ENCODE peak calls at places on chromosomes 5 and 9, in seven cellular contexts. One of them, this sample, is unnamed.

GRCh38 chr5:97979740-97980139 is 793.7 kb upstream of the RGMB start:
- DNase-seq in Panc1: no peak
- DNase-seq in H7: no peak
- DNase-seq in DND-41: no peak
- DNase-seq in right cardiac atrium: peak
- DNase-seq in psoas muscle: no peak
- DNase-seq in GM12864: no peak
- DNase-seq in this sample: no peak

GRCh38 chr9:131734165-131734610 is 5.7 kb downstream of the RAPGEF1 start:
- DNase-seq in GM12864: no peak
- DNase-seq in H7: no peak
- DNase-seq in Panc1: no peak
- DNase-seq in right cardiac atrium: peak
- DNase-seq in psoas muscle: peak
- DNase-seq in DND-41: peak
- DNase-seq in this sample: peak

GRCh38 chr5:166441-167372 is 24.6 kb upstream of the LRRC14B start:
- DNase-seq in right cardiac atrium: no peak
- DNase-seq in H7: peak
- DNase-seq in DND-41: no peak
- DNase-seq in psoas muscle: peak
- DNase-seq in Panc1: no peak
- DNase-seq in GM12864: no peak
- DNase-seq in this sample: no peak

GRCh38 chr5:6261668-6262067 is 116.7 kb downstream of the MED10 start:
- DNase-seq in Panc1: no peak
- DNase-seq in H7: no peak
- DNase-seq in GM12864: no peak
- DNase-seq in psoas muscle: no peak
- DNase-seq in right cardiac atrium: no peak
- DNase-seq in DND-41: no peak
- DNase-seq in this sample: no peak

GRCh38 chr9:70962761-70963445 is 158.5 kb downstream of the TRPM3 start:
- DNase-seq in psoas muscle: no peak
- DNase-seq in DND-41: no peak
- DNase-seq in GM12864: no peak
- DNase-seq in Panc1: no peak
- DNase-seq in H7: no peak
- DNase-seq in right cardiac atrium: no peak
- DNase-seq in this sample: no peak

GRCh38 chr5:54713923-54714581 is 196.5 kb downstream of the SNX18 start:
- DNase-seq in psoas muscle: no peak
- DNase-seq in H7: no peak
- DNase-seq in right cardiac atrium: no peak
- DNase-seq in GM12864: no peak
- DNase-seq in DND-41: no peak
- DNase-seq in Panc1: no peak
- DNase-seq in this sample: no peak

GRCh38 chr5:73687357-73687756 is 61.4 kb downstream of the ARHGEF28 start:
- DNase-seq in GM12864: no peak
- DNase-seq in DND-41: no peak
- DNase-seq in Panc1: no peak
- DNase-seq in H7: no peak
- DNase-seq in right cardiac atrium: no peak
- DNase-seq in psoas muscle: no peak
- DNase-seq in this sample: no peak

GRCh38 chr9:16708638-16709435 is 161.6 kb downstream of the BNC2 start:
- DNase-seq in GM12864: no peak
- DNase-seq in Panc1: no peak
- DNase-seq in psoas muscle: no peak
- DNase-seq in H7: peak
- DNase-seq in right cardiac atrium: no peak
- DNase-seq in DND-41: no peak
- DNase-seq in this sample: no peak

GRCh38 chr5:116814656-116815055 is 240.0 kb upstream of the SEMA6A start:
- DNase-seq in GM12864: no peak
- DNase-seq in DND-41: no peak
- DNase-seq in Panc1: no peak
- DNase-seq in H7: no peak
- DNase-seq in right cardiac atrium: no peak
- DNase-seq in psoas muscle: no peak
- DNase-seq in this sample: no peak

GRCh38 chr9:91611582-91611981 is 187.9 kb upstream of the NFIL3 start:
- DNase-seq in psoas muscle: no peak
- DNase-seq in DND-41: no peak
- DNase-seq in GM12864: no peak
- DNase-seq in Panc1: no peak
- DNase-seq in right cardiac atrium: no peak
- DNase-seq in H7: no peak
- DNase-seq in this sample: no peak

DNA sequence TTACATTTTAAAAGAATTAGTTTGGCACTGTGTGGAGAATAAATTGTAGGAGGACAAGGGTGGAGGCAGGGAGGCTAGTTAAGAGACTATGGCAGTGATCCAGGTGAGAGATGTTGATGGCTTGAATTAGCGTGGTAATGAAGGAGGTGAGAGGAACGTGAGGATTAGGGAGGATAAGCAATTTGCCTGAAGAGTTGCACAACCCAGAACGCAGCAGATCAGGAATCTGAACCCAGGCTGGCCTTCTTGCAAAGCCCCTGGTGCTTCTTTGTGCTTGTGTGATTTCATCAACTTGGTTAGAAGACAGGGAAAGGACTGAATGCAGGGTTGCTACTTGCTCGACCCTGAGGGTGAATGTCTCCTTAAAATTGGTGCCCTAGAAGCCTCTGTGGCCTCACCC is 6.9 kb upstream of the SCAMP1 start:
- DNase-seq in H7: no peak
- DNase-seq in DND-41: no peak
- DNase-seq in GM12864: no peak
- DNase-seq in right cardiac atrium: no peak
- DNase-seq in psoas muscle: no peak
- DNase-seq in Panc1: no peak
- DNase-seq in this sample: no peak
- H3K4me3 ChIP-seq in H7: no peak
- H3K4me3 ChIP-seq in DND-41: no peak
- H3K4me3 ChIP-seq in GM12864: no peak
- H3K4me3 ChIP-seq in right cardiac atrium: no peak
- H3K4me3 ChIP-seq in psoas muscle: no peak
- H3K4me3 ChIP-seq in Panc1: no peak
- H3K4me3 ChIP-seq in this sample: no peak

GRCh38 chr5:166671818-166672217 is 1619.6 kb upstream of the WWC1 start:
- DNase-seq in GM12864: no peak
- DNase-seq in psoas muscle: no peak
- DNase-seq in H7: no peak
- DNase-seq in right cardiac atrium: no peak
- DNase-seq in Panc1: no peak
- DNase-seq in DND-41: no peak
- DNase-seq in this sample: no peak
- H3K4me3 ChIP-seq in GM12864: no peak
- H3K4me3 ChIP-seq in psoas muscle: no peak
- H3K4me3 ChIP-seq in H7: no peak
- H3K4me3 ChIP-seq in right cardiac atrium: no peak
- H3K4me3 ChIP-seq in Panc1: no peak
- H3K4me3 ChIP-seq in DND-41: no peak
- H3K4me3 ChIP-seq in this sample: no peak

GRCh38 chr5:139384591-139385051 is 1.5 kb upstream of the SLC23A1 start:
- DNase-seq in Panc1: no peak
- DNase-seq in DND-41: no peak
- DNase-seq in right cardiac atrium: no peak
- DNase-seq in GM12864: no peak
- DNase-seq in psoas muscle: no peak
- DNase-seq in H7: no peak
- DNase-seq in this sample: no peak

GRCh38 chr5:139383993-139384590 is 995 bp upstream of the SLC23A1 start:
- DNase-seq in right cardiac atrium: no peak
- DNase-seq in DND-41: no peak
- DNase-seq in GM12864: no peak
- DNase-seq in Panc1: no peak
- DNase-seq in H7: no peak
- DNase-seq in psoas muscle: no peak
- DNase-seq in this sample: no peak

GRCh38 chr5:139383275-139383992 is at the start of gene SLC23A1:
- DNase-seq in H7: no peak
- DNase-seq in Panc1: no peak
- DNase-seq in DND-41: no peak
- DNase-seq in right cardiac atrium: no peak
- DNase-seq in GM12864: no peak
- DNase-seq in psoas muscle: no peak
- DNase-seq in this sample: no peak

GRCh38 chr5:139386039-139386438 is 2.9 kb upstream of the SLC23A1 start:
- DNase-seq in psoas muscle: no peak
- DNase-seq in right cardiac atrium: no peak
- DNase-seq in DND-41: peak
- DNase-seq in H7: peak
- DNase-seq in GM12864: no peak
- DNase-seq in Panc1: no peak
- DNase-seq in this sample: no peak

DNA sequence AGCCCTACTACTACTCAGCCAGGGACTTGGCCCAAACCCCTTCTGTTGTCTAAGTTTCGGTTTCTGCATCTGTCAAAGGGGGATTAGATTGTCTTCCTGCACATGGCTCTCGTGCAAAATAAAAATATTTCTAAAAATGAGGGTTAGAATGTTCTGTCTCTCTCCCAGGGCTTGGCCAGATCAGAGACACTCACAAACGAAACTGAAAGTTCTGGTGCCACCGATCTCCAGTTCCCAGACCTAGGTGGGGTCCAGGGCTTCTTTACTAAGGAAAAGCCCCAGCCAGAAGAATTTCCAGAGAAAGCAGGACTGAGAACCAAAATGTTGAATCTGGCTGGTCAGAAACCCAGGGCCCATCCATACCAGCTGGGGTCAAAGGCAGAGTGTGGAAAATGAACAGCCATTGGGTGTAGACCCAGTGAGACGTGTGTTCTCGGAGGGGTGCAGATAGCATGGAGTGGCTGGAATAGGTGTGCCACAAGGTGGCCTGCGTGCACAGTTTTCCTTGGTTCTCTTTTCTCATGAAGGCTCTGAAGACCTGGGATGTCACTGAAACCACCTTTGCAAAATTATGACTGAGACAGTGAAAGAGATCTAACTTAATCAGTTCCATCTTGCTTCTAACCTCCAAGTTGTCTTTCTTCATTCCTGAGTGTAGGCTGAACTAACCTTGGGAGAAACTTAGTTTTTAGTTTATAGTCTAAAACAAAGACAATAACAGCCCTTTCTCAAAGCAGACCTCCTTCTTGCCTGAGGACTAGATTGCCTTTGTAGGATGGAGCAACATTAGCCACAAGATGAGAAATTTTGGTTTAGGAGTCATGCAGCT is 2.2 kb upstream of the SLC23A1 start:
- DNase-seq in Panc1: no peak
- DNase-seq in H7: peak
- DNase-seq in right cardiac atrium: no peak
- DNase-seq in DND-41: peak
- DNase-seq in GM12864: no peak
- DNase-seq in psoas muscle: no peak
- DNase-seq in this sample: no peak
- H3K4me3 ChIP-seq in Panc1: peak
- H3K4me3 ChIP-seq in H7: no peak
- H3K4me3 ChIP-seq in right cardiac atrium: peak
- H3K4me3 ChIP-seq in DND-41: peak
- H3K4me3 ChIP-seq in GM12864: peak
- H3K4me3 ChIP-seq in psoas muscle: peak
- H3K4me3 ChIP-seq in this sample: peak

DNA sequence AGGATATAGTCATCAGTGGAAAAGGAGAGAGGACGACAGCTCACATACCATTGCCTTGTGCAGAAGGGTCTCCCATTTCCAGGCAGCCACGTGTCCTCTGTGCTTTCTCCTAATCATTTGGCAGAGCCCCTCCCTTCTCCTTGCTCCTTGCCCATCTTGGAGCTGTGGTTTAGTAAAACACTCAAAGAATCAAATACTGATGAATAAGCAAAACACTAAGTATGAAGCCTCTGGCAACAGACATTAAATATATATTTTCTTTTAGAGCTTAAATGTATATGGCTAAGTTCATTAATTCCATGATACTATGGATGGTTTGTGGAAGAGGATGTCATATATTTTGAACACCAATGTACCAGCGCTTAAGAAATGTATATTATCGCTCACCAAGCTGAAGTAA is 278.5 kb downstream of the SAXO1 start:
- DNase-seq in GM12864: no peak
- DNase-seq in right cardiac atrium: no peak
- DNase-seq in psoas muscle: no peak
- DNase-seq in Panc1: no peak
- DNase-seq in H7: no peak
- DNase-seq in DND-41: no peak
- DNase-seq in this sample: no peak
- H3K4me3 ChIP-seq in GM12864: no peak
- H3K4me3 ChIP-seq in right cardiac atrium: no peak
- H3K4me3 ChIP-seq in psoas muscle: no peak
- H3K4me3 ChIP-seq in Panc1: no peak
- H3K4me3 ChIP-seq in H7: no peak
- H3K4me3 ChIP-seq in DND-41: no peak
- H3K4me3 ChIP-seq in this sample: no peak

GRCh38 chr9:114156311-114156657 is 947 bp downstream of the COL27A1 start:
- DNase-seq in Panc1: no peak
- DNase-seq in GM12864: no peak
- DNase-seq in right cardiac atrium: no peak
- DNase-seq in DND-41: no peak
- DNase-seq in H7: no peak
- DNase-seq in psoas muscle: no peak
- DNase-seq in this sample: no peak

GRCh38 chr9:114154597-114155102 is 687 bp upstream of the COL27A1 start:
- DNase-seq in DND-41: no peak
- DNase-seq in Panc1: no peak
- DNase-seq in right cardiac atrium: no peak
- DNase-seq in GM12864: no peak
- DNase-seq in psoas muscle: no peak
- DNase-seq in H7: no peak
- DNase-seq in this sample: no peak

GRCh38 chr9:114156658-114157421 is 1.5 kb downstream of the COL27A1 start:
- DNase-seq in right cardiac atrium: peak
- DNase-seq in DND-41: peak
- DNase-seq in psoas muscle: peak
- DNase-seq in Panc1: no peak
- DNase-seq in GM12864: no peak
- DNase-seq in H7: peak
- DNase-seq in this sample: no peak

GRCh38 chr9:114155263-114155966 is at the start of gene COL27A1:
- DNase-seq in Panc1: no peak
- DNase-seq in right cardiac atrium: peak
- DNase-seq in psoas muscle: peak
- DNase-seq in H7: peak
- DNase-seq in DND-41: peak
- DNase-seq in GM12864: no peak
- DNase-seq in this sample: peak

DNA sequence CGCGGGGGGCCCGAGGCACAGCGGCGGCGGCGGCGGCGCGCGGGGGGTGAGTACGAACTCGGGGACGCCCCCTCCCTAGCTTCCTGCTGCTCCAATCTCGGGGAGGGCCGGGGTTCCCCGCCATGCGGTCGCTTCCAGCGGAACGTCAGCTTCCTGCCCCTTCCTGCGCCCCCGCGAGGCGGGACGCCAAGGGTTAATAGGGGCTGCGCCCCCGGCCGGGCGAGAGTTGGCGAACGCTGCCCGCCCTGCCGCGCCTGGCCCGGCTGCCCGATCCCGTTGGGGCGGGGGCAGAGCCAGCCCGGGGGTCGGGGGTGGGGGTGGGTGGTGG is 594 bp downstream of the COL27A1 start:
- DNase-seq in DND-41: no peak
- DNase-seq in GM12864: no peak
- DNase-seq in right cardiac atrium: peak
- DNase-seq in psoas muscle: no peak
- DNase-seq in Panc1: no peak
- DNase-seq in H7: peak
- DNase-seq in this sample: no peak
- H3K4me3 ChIP-seq in DND-41: no peak
- H3K4me3 ChIP-seq in GM12864: no peak
- H3K4me3 ChIP-seq in right cardiac atrium: peak
- H3K4me3 ChIP-seq in psoas muscle: peak
- H3K4me3 ChIP-seq in Panc1: peak
- H3K4me3 ChIP-seq in H7: peak
- H3K4me3 ChIP-seq in this sample: peak

This sample was measured in Jurkat, Clone E6-1.